ENCODE peak calls at places on chromosomes 5 and 9, in eight cellular contexts. One of them, this sample, is unnamed.

GRCh38 chr5:124365491-124365890 is 380.9 kb downstream of the ZNF608 start:
- DNase-seq in cerebellar nuclear complex: no peak
- DNase-seq in breast epithelium: no peak
- DNase-seq in T-helper 17 cell: no peak
- DNase-seq in NCI-H446: no peak
- DNase-seq in T follicular helper cell: no peak
- DNase-seq in NCI-H460: no peak
- DNase-seq in frontal cortex: no peak
- DNase-seq in this sample: peak; percentile 84

GRCh38 chr5:112957970-112958773 is 18.4 kb upstream of the DCP2 start:
- DNase-seq in cerebellar nuclear complex: no peak
- DNase-seq in T-helper 17 cell: no peak
- DNase-seq in NCI-H446: peak; percentile 83
- DNase-seq in NCI-H460: peak; percentile 61
- DNase-seq in frontal cortex: peak; percentile 36
- DNase-seq in breast epithelium: peak; percentile 84
- DNase-seq in T follicular helper cell: no peak
- DNase-seq in this sample: no peak

GRCh38 chr9:35659340-35659739 is 1.2 kb downstream of the CCDC107 start:
- DNase-seq in frontal cortex: no peak
- DNase-seq in cerebellar nuclear complex: no peak
- DNase-seq in breast epithelium: no peak
- DNase-seq in T-helper 17 cell: no peak
- DNase-seq in T follicular helper cell: no peak
- DNase-seq in NCI-H460: no peak
- DNase-seq in NCI-H446: no peak
- DNase-seq in this sample: no peak

GRCh38 chr5:107282061-107282460 is 388.7 kb downstream of the EFNA5 start:
- DNase-seq in frontal cortex: no peak
- DNase-seq in NCI-H460: no peak
- DNase-seq in T follicular helper cell: no peak
- DNase-seq in breast epithelium: no peak
- DNase-seq in cerebellar nuclear complex: no peak
- DNase-seq in NCI-H446: no peak
- DNase-seq in T-helper 17 cell: no peak
- DNase-seq in this sample: no peak

GRCh38 chr5:17239953-17240352 is 22.5 kb downstream of the BASP1 start:
- DNase-seq in frontal cortex: no peak
- DNase-seq in cerebellar nuclear complex: no peak
- DNase-seq in T follicular helper cell: no peak
- DNase-seq in NCI-H446: no peak
- DNase-seq in T-helper 17 cell: no peak
- DNase-seq in NCI-H460: no peak
- DNase-seq in breast epithelium: no peak
- DNase-seq in this sample: no peak

GRCh38 chr9:115551396-115551795 is 433.4 kb upstream of the TNC start:
- DNase-seq in cerebellar nuclear complex: no peak
- DNase-seq in frontal cortex: no peak
- DNase-seq in NCI-H460: no peak
- DNase-seq in NCI-H446: no peak
- DNase-seq in T follicular helper cell: no peak
- DNase-seq in T-helper 17 cell: no peak
- DNase-seq in breast epithelium: no peak
- DNase-seq in this sample: no peak

GRCh38 chr9:109087795-109088194 is 32.0 kb downstream of the TMEM245 start:
- DNase-seq in T-helper 17 cell: no peak
- DNase-seq in cerebellar nuclear complex: no peak
- DNase-seq in breast epithelium: no peak
- DNase-seq in NCI-H460: no peak
- DNase-seq in frontal cortex: no peak
- DNase-seq in T follicular helper cell: no peak
- DNase-seq in NCI-H446: no peak
- DNase-seq in this sample: no peak

GRCh38 chr9:37121881-37122280 is 1.5 kb downstream of the ZCCHC7 start:
- DNase-seq in cerebellar nuclear complex: no peak
- DNase-seq in NCI-H446: no peak
- DNase-seq in breast epithelium: no peak
- DNase-seq in NCI-H460: no peak
- DNase-seq in T follicular helper cell: no peak
- DNase-seq in T-helper 17 cell: no peak
- DNase-seq in frontal cortex: no peak
- DNase-seq in this sample: no peak

GRCh38 chr9:79689576-79689975 is 117.8 kb downstream of the TLE4 start:
- DNase-seq in NCI-H460: no peak
- DNase-seq in cerebellar nuclear complex: no peak
- DNase-seq in T-helper 17 cell: no peak
- DNase-seq in frontal cortex: no peak
- DNase-seq in T follicular helper cell: no peak
- DNase-seq in NCI-H446: no peak
- DNase-seq in breast epithelium: no peak
- DNase-seq in this sample: no peak

GRCh38 chr9:95726756-95727155 is 148.7 kb upstream of the ERCC6L2 start:
- DNase-seq in T-helper 17 cell: no peak
- DNase-seq in NCI-H446: peak; percentile 6
- DNase-seq in NCI-H460: peak; percentile 36
- DNase-seq in frontal cortex: peak; percentile 52
- DNase-seq in cerebellar nuclear complex: no peak
- DNase-seq in breast epithelium: no peak
- DNase-seq in T follicular helper cell: no peak
- DNase-seq in this sample: peak; percentile 13

GRCh38 chr9:88218721-88219120 is 80.4 kb upstream of the SPATA31C2 start:
- DNase-seq in NCI-H446: no peak
- DNase-seq in breast epithelium: no peak
- DNase-seq in frontal cortex: no peak
- DNase-seq in T follicular helper cell: no peak
- DNase-seq in cerebellar nuclear complex: no peak
- DNase-seq in NCI-H460: no peak
- DNase-seq in T-helper 17 cell: no peak
- DNase-seq in this sample: no peak

GRCh38 chr9:16982780-16983179 is 112.3 kb upstream of the BNC2 start:
- DNase-seq in frontal cortex: no peak
- DNase-seq in cerebellar nuclear complex: no peak
- DNase-seq in T-helper 17 cell: no peak
- DNase-seq in NCI-H446: no peak
- DNase-seq in breast epithelium: no peak
- DNase-seq in T follicular helper cell: no peak
- DNase-seq in NCI-H460: no peak
- DNase-seq in this sample: peak; percentile 10

GRCh38 chr5:179241764-179242370 is 103.4 kb downstream of the ADAMTS2 start:
- DNase-seq in T follicular helper cell: no peak
- DNase-seq in breast epithelium: no peak
- DNase-seq in cerebellar nuclear complex: no peak
- DNase-seq in NCI-H460: no peak
- DNase-seq in frontal cortex: no peak
- DNase-seq in T-helper 17 cell: no peak
- DNase-seq in NCI-H446: peak; percentile 13
- DNase-seq in this sample: no peak

GRCh38 chr5:41406944-41407343 is 103.5 kb downstream of the PLCXD3 start:
- DNase-seq in T-helper 17 cell: no peak
- DNase-seq in NCI-H446: no peak
- DNase-seq in breast epithelium: no peak
- DNase-seq in NCI-H460: no peak
- DNase-seq in T follicular helper cell: no peak
- DNase-seq in cerebellar nuclear complex: no peak
- DNase-seq in frontal cortex: no peak
- DNase-seq in this sample: no peak

GRCh38 chr9:134057751-134058701 is 9.8 kb downstream of the BRD3 start:
- DNase-seq in T follicular helper cell: no peak
- DNase-seq in T-helper 17 cell: no peak
- DNase-seq in cerebellar nuclear complex: no peak
- DNase-seq in breast epithelium: peak; percentile 19
- DNase-seq in frontal cortex: no peak
- DNase-seq in NCI-H446: no peak
- DNase-seq in NCI-H460: no peak
- DNase-seq in this sample: no peak

GRCh38 chr5:133663380-133664054 is 51.2 kb upstream of the FSTL4 start:
- DNase-seq in NCI-H446: no peak
- DNase-seq in T-helper 17 cell: no peak
- DNase-seq in frontal cortex: no peak
- DNase-seq in breast epithelium: no peak
- DNase-seq in cerebellar nuclear complex: no peak
- DNase-seq in NCI-H460: no peak
- DNase-seq in T follicular helper cell: no peak
- DNase-seq in this sample: no peak

GRCh38 chr5:132226516-132227234 is 978 bp downstream of the P4HA2 start:
- DNase-seq in NCI-H460: no peak
- DNase-seq in T-helper 17 cell: no peak
- DNase-seq in frontal cortex: no peak
- DNase-seq in NCI-H446: no peak
- DNase-seq in T follicular helper cell: no peak
- DNase-seq in cerebellar nuclear complex: no peak
- DNase-seq in breast epithelium: no peak
- DNase-seq in this sample: no peak

GRCh38 chr9:14532716-14533115 is 160.5 kb downstream of the ZDHHC21 start:
- DNase-seq in cerebellar nuclear complex: no peak
- DNase-seq in frontal cortex: no peak
- DNase-seq in breast epithelium: no peak
- DNase-seq in NCI-H460: no peak
- DNase-seq in T-helper 17 cell: no peak
- DNase-seq in T follicular helper cell: no peak
- DNase-seq in NCI-H446: no peak
- DNase-seq in this sample: no peak

GRCh38 chr9:14318934-14319513 is 5.1 kb upstream of the NFIB start:
- DNase-seq in breast epithelium: no peak
- DNase-seq in NCI-H460: no peak
- DNase-seq in cerebellar nuclear complex: no peak
- DNase-seq in T follicular helper cell: no peak
- DNase-seq in frontal cortex: no peak
- DNase-seq in NCI-H446: no peak
- DNase-seq in T-helper 17 cell: no peak
- DNase-seq in this sample: no peak

GRCh38 chr5:59728356-59728755 is 165.2 kb downstream of the PDE4D start:
- DNase-seq in NCI-H446: no peak
- DNase-seq in T follicular helper cell: no peak
- DNase-seq in NCI-H460: no peak
- DNase-seq in cerebellar nuclear complex: no peak
- DNase-seq in T-helper 17 cell: no peak
- DNase-seq in breast epithelium: no peak
- DNase-seq in frontal cortex: no peak
- DNase-seq in this sample: no peak

GRCh38 chr5:166562246-166562645 is 1729.2 kb upstream of the WWC1 start:
- DNase-seq in frontal cortex: no peak
- DNase-seq in NCI-H446: no peak
- DNase-seq in cerebellar nuclear complex: no peak
- DNase-seq in NCI-H460: peak; percentile 4
- DNase-seq in breast epithelium: no peak
- DNase-seq in T follicular helper cell: no peak
- DNase-seq in T-helper 17 cell: no peak
- DNase-seq in this sample: no peak

GRCh38 chr5:153753645-153754432 is 263.4 kb downstream of the GRIA1 start:
- DNase-seq in frontal cortex: no peak
- DNase-seq in T follicular helper cell: no peak
- DNase-seq in NCI-H460: no peak
- DNase-seq in T-helper 17 cell: no peak
- DNase-seq in NCI-H446: no peak
- DNase-seq in breast epithelium: no peak
- DNase-seq in cerebellar nuclear complex: no peak
- DNase-seq in this sample: no peak

GRCh38 chr5:3105581-3105980 is 354.1 kb upstream of the IRX2 start:
- DNase-seq in NCI-H460: no peak
- DNase-seq in T follicular helper cell: no peak
- DNase-seq in cerebellar nuclear complex: no peak
- DNase-seq in T-helper 17 cell: no peak
- DNase-seq in NCI-H446: no peak
- DNase-seq in frontal cortex: no peak
- DNase-seq in breast epithelium: no peak
- DNase-seq in this sample: no peak

GRCh38 chr9:81092057-81092456 is 597.3 kb downstream of the TLE1 start:
- DNase-seq in T follicular helper cell: no peak
- DNase-seq in cerebellar nuclear complex: no peak
- DNase-seq in NCI-H446: no peak
- DNase-seq in frontal cortex: no peak
- DNase-seq in breast epithelium: no peak
- DNase-seq in NCI-H460: no peak
- DNase-seq in T-helper 17 cell: no peak
- DNase-seq in this sample: no peak

GRCh38 chr5:150021491-150022162 is 21.1 kb downstream of the HMGXB3 start:
- DNase-seq in breast epithelium: no peak
- DNase-seq in frontal cortex: no peak
- DNase-seq in NCI-H446: no peak
- DNase-seq in NCI-H460: no peak
- DNase-seq in T follicular helper cell: no peak
- DNase-seq in T-helper 17 cell: no peak
- DNase-seq in cerebellar nuclear complex: no peak
- DNase-seq in this sample: no peak

GRCh38 chr9:99427252-99427651 is 205.2 kb downstream of the SEC61B start:
- DNase-seq in breast epithelium: no peak
- DNase-seq in NCI-H460: no peak
- DNase-seq in NCI-H446: no peak
- DNase-seq in frontal cortex: no peak
- DNase-seq in T-helper 17 cell: no peak
- DNase-seq in cerebellar nuclear complex: no peak
- DNase-seq in T follicular helper cell: no peak
- DNase-seq in this sample: no peak

GRCh38 chr5:112933651-112934365 is 11.8 kb upstream of the REEP5 start:
- DNase-seq in cerebellar nuclear complex: no peak
- DNase-seq in T follicular helper cell: no peak
- DNase-seq in frontal cortex: no peak
- DNase-seq in NCI-H460: no peak
- DNase-seq in T-helper 17 cell: no peak
- DNase-seq in NCI-H446: no peak
- DNase-seq in breast epithelium: no peak
- DNase-seq in this sample: no peak

GRCh38 chr9:18149457-18150011 is 324.4 kb upstream of the ADAMTSL1 start:
- DNase-seq in frontal cortex: no peak
- DNase-seq in T-helper 17 cell: no peak
- DNase-seq in cerebellar nuclear complex: no peak
- DNase-seq in NCI-H460: no peak
- DNase-seq in T follicular helper cell: no peak
- DNase-seq in NCI-H446: no peak
- DNase-seq in breast epithelium: no peak
- DNase-seq in this sample: no peak

GRCh38 chr5:58201922-58202648 is 257.8 kb downstream of the PLK2 start:
- DNase-seq in T follicular helper cell: no peak
- DNase-seq in frontal cortex: no peak
- DNase-seq in NCI-H446: no peak
- DNase-seq in T-helper 17 cell: no peak
- DNase-seq in breast epithelium: no peak
- DNase-seq in NCI-H460: no peak
- DNase-seq in cerebellar nuclear complex: no peak
- DNase-seq in this sample: no peak

GRCh38 chr5:125894383-125894782 is 528.8 kb upstream of the GRAMD2B start:
- DNase-seq in NCI-H446: no peak
- DNase-seq in T-helper 17 cell: no peak
- DNase-seq in NCI-H460: no peak
- DNase-seq in breast epithelium: no peak
- DNase-seq in cerebellar nuclear complex: no peak
- DNase-seq in frontal cortex: no peak
- DNase-seq in T follicular helper cell: no peak
- DNase-seq in this sample: no peak

GRCh38 chr9:107733530-107733907 is 243.9 kb upstream of the KLF4 start:
- DNase-seq in T-helper 17 cell: no peak
- DNase-seq in breast epithelium: no peak
- DNase-seq in cerebellar nuclear complex: no peak
- DNase-seq in NCI-H446: no peak
- DNase-seq in frontal cortex: no peak
- DNase-seq in NCI-H460: no peak
- DNase-seq in T follicular helper cell: no peak
- DNase-seq in this sample: no peak

GRCh38 chr5:154644745-154645411 is 110.3 kb upstream of the LARP1 start:
- DNase-seq in frontal cortex: no peak
- DNase-seq in NCI-H460: no peak
- DNase-seq in cerebellar nuclear complex: no peak
- DNase-seq in T follicular helper cell: no peak
- DNase-seq in breast epithelium: no peak
- DNase-seq in T-helper 17 cell: no peak
- DNase-seq in NCI-H446: no peak
- DNase-seq in this sample: no peak

GRCh38 chr9:89138463-89139390 is 39.9 kb downstream of the SHC3 start:
- DNase-seq in cerebellar nuclear complex: no peak
- DNase-seq in breast epithelium: no peak
- DNase-seq in T follicular helper cell: no peak
- DNase-seq in frontal cortex: no peak
- DNase-seq in NCI-H446: no peak
- DNase-seq in NCI-H460: no peak
- DNase-seq in T-helper 17 cell: no peak
- DNase-seq in this sample: no peak

GRCh38 chr5:157744055-157745011 is 821 bp downstream of the LSM11 start:
- DNase-seq in NCI-H460: no peak
- DNase-seq in NCI-H446: no peak
- DNase-seq in breast epithelium: no peak
- DNase-seq in T follicular helper cell: no peak
- DNase-seq in frontal cortex: peak; percentile 27
- DNase-seq in T-helper 17 cell: no peak
- DNase-seq in cerebellar nuclear complex: no peak
- DNase-seq in this sample: no peak

This sample was measured in NCI-H1930.